ENCODE peak calls at places on chromosome 20, in eight cellular contexts. E is psoas muscle; I is BJ; P is body of pancreas; V is hepatocyte; U is CD4-positive, alpha-beta T cell; N is IMR-90; F is lower lobe of right lung. M is an unnamed sample.
A peak's percentile ranks its signal among the peaks of the same experiment; 100 is the strongest.

GRCh38 chr20:42701948-42702347 is 487.8 kb downstream of the PTPRT start:
- DNase-seq in E (no peak), I (no peak), P (no peak), V (peak; percentile 27), U (no peak), N (no peak), F (no peak), M (no peak)

GRCh38 chr20:25178563-25179438 is 16.7 kb upstream of the ENTPD6 start:
- DNase-seq in E (no peak), I (peak; percentile 55), P (peak; percentile 60), V (peak; percentile 62), U (no peak), N (peak; percentile 91), F (peak; percentile 69), M (peak; percentile 74)

GRCh38 chr20:18190466-18191233 is 53.0 kb downstream of the KAT14 start:
- DNase-seq in E (no peak), I (no peak), P (no peak), V (no peak), U (no peak), N (no peak), F (no peak), M (no peak)

GRCh38 chr20:38196592-38196991 is 31.5 kb upstream of the TGM2 start:
- DNase-seq in E (peak; percentile 86), I (peak; percentile 75), P (peak; percentile 69), V (peak; percentile 64), U (no peak), N (peak; percentile 80), F (peak; percentile 76), M (peak; percentile 83)

GRCh38 chr20:59645761-59646171 is 41.4 kb downstream of the PHACTR3 start:
- DNase-seq in E (no peak), I (no peak), P (no peak), V (no peak), U (no peak), N (no peak), F (no peak), M (no peak)

GRCh38 chr20:33178726-33179125 is 10.8 kb downstream of the BPIFA2 start:
- DNase-seq in E (no peak), I (no peak), P (no peak), V (peak; percentile 67), U (no peak), N (no peak), F (no peak), M (no peak)

GRCh38 chr20:12318043-12318442 is 400.4 kb downstream of the BTBD3 start:
- DNase-seq in E (no peak), I (no peak), P (no peak), V (no peak), U (no peak), N (no peak), F (no peak), M (no peak)

GRCh38 chr20:23155141-23155590 is 69.0 kb upstream of the CD93 start:
- DNase-seq in E (peak; percentile 40), I (no peak), P (no peak), V (no peak), U (no peak), N (no peak), F (peak; percentile 43), M (no peak)

GRCh38 chr20:63664861-63665594 is 6.9 kb downstream of the RTEL1 start:
- DNase-seq in E (no peak), I (no peak), P (no peak), V (no peak), U (no peak), N (no peak), F (no peak), M (peak; percentile 75)

GRCh38 chr20:11001767-11002540 is 328.2 kb upstream of the JAG1 start:
- DNase-seq in E (peak; percentile 59), I (no peak), P (no peak), V (peak; percentile 41), U (no peak), N (peak; percentile 56), F (no peak), M (no peak)

GRCh38 chr20:60101201-60101893 is 143.1 kb downstream of the CDH26 start:
- DNase-seq in E (no peak), I (no peak), P (no peak), V (no peak), U (no peak), N (no peak), F (peak; percentile 75), M (no peak)

GRCh38 chr20:35013421-35014411 is 58.0 kb downstream of the MYH7B start:
- DNase-seq in E (no peak), I (no peak), P (peak; percentile 1), V (no peak), U (no peak), N (no peak), F (no peak), M (no peak)

GRCh38 chr20:17716331-17716730 is 16.6 kb downstream of the BANF2 start:
- DNase-seq in E (no peak), I (no peak), P (peak; percentile 35), V (no peak), U (no peak), N (no peak), F (no peak), M (no peak)

GRCh38 chr20:14208956-14209355 is 128.5 kb downstream of the FLRT3 start:
- DNase-seq in E (no peak), I (no peak), P (no peak), V (no peak), U (no peak), N (no peak), F (no peak), M (no peak)

GRCh38 chr20:35603695-35604443 is 11.8 kb upstream of the SPAG4 start:
- DNase-seq in E (peak; percentile 33), I (no peak), P (no peak), V (no peak), U (no peak), N (no peak), F (no peak), M (no peak)

GRCh38 chr20:32079655-32080109 is 27.6 kb downstream of the HCK start:
- DNase-seq in E (no peak), I (no peak), P (no peak), V (no peak), U (no peak), N (no peak), F (no peak), M (no peak)

GRCh38 chr20:31859998-31860380 is 10.3 kb downstream of the DUSP15 start:
- DNase-seq in E (no peak), I (no peak), P (no peak), V (no peak), U (no peak), N (no peak), F (no peak), M (no peak)

GRCh38 chr20:38424404-38424803 is 10.7 kb downstream of the SNHG17 start:
- DNase-seq in E (no peak), I (no peak), P (no peak), V (no peak), U (no peak), N (no peak), F (no peak), M (no peak)

GRCh38 chr20:31987744-31988143 is 19.8 kb downstream of the XKR7 start:
- DNase-seq in E (no peak), I (no peak), P (no peak), V (peak; percentile 46), U (no peak), N (no peak), F (no peak), M (no peak)

GRCh38 chr20:16946097-16946496 is 197.9 kb downstream of the OTOR start:
- DNase-seq in E (no peak), I (no peak), P (no peak), V (no peak), U (no peak), N (no peak), F (no peak), M (no peak)

DNA sequence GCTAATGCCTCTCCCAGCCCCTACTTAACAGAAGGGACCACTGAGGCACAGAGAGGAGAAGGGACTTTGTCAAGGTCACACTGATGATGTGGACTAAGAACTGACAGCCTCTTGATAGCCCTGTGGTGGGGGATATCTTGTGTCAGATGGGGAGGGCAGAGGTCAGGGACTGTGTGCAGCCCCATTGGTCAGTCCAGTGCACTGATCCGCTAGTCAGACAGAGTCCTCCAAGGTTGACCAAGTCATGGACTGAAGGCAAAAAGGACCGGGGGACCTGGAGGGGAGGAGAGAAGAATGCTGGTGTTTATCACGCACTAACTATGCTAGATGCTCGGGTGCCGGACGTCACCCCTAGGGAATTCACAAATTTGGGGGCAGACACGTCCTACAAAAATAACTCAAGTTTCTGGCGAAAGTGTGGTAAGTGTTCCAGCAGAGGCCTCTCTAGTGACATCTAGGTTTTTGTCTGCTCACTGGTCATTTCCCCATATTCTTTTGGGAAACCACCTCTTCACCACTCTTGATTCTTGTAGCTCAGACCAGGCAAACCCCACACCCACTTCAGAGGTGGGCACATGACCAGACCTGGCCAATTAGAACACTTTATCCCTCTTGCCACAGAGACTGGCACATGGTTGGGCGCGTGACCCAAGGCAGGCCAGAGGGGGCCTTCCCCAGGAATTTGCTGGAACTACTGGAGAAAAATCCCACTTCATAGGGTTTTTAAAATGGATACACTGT is 21.0 kb downstream of the TCF15 start:
- DNase-seq in E (no peak), I (no peak), P (no peak), V (no peak), U (no peak), N (no peak), F (no peak), M (no peak)
- H3K27me3 ChIP-seq in E (no peaks in the 10 kb centered on the region), I (peaks cover 1% of the 10 kb centered on the region), P (no peaks in the 10 kb centered on the region), V (no peaks in the 10 kb centered on the region), U (no peaks in the 10 kb centered on the region), N (peaks cover 9% of the 10 kb centered on the region), F (no peaks in the 10 kb centered on the region), M (peaks cover 15% of the 10 kb centered on the region)

GRCh38 chr20:49028684-49029083 is 17.4 kb upstream of the CSE1L start:
- DNase-seq in E (no peak), I (no peak), P (no peak), V (peak; percentile 30), U (no peak), N (peak; percentile 41), F (no peak), M (no peak)
- TF ChIP-seq CTCF in E (no peak), I (peak; percentile 51), P (peak; percentile 12), V (peak; percentile 33), U (no peak), N (peak; percentile 35), F (no peak), M (peak; percentile 18)

GRCh38 chr20:20366896-20367680 is 816 bp upstream of the INSM1 start:
- DNase-seq in E (no peak), I (no peak), P (no peak), V (no peak), U (no peak), N (no peak), F (no peak), M (no peak)
- H3K27me3 ChIP-seq in E (peaks cover 5% of the 10 kb centered on the region), I (peaks cover 44% of the 10 kb centered on the region), P (no peaks in the 10 kb centered on the region), V (peaks cover 88% of the 10 kb centered on the region), U (peaks cover 68% of the 10 kb centered on the region), N (peaks cover 95% of the 10 kb centered on the region), F (peaks cover 83% of the 10 kb centered on the region), M (peaks cover 100% of the 10 kb centered on the region)

GRCh38 chr20:47127986-47128385 is 228.5 kb downstream of the ZMYND8 start:
- DNase-seq in E (peak; percentile 52), I (no peak), P (no peak), V (no peak), U (no peak), N (no peak), F (no peak), M (no peak)
- TF ChIP-seq CTCF in E (no peak), I (no peak), P (no peak), V (no peak), U (no peak), N (no peak), F (no peak), M (no peak)

GRCh38 chr20:62455929-62456328 is 19.9 kb downstream of the GATA5 start:
- DNase-seq in E (no peak), I (no peak), P (no peak), V (no peak), U (no peak), N (no peak), F (no peak), M (no peak)
- H3K27me3 ChIP-seq in E (no peaks in the 10 kb centered on the region), I (peaks cover 4% of the 10 kb centered on the region), P (no peaks in the 10 kb centered on the region), V (no peaks in the 10 kb centered on the region), U (no peaks in the 10 kb centered on the region), N (peaks cover 66% of the 10 kb centered on the region), F (peaks cover 60% of the 10 kb centered on the region), M (peaks cover 14% of the 10 kb centered on the region)